ENCODE peak calls at places on chromosomes 7 and 10, in seven cellular contexts. K is GM23338, J is neural crest cell, E is HEK293T, A is mesothelial cell of epicardium, C is SK-N-DZ, Y is IMR-90. F is an unnamed sample.

GRCh38 chr7:85041599-85042216 is 145.1 kb downstream of the SEMA3D start:
- DNase-seq in K (peak; percentile 85), J (peak; percentile 65), E (peak; percentile 54), A (peak; percentile 61), C (peak; percentile 76), Y (peak; percentile 69), F (peak; percentile 55)

GRCh38 chr7:156612930-156613329 is 27.6 kb upstream of the RNF32 start:
- DNase-seq in K (no peak), J (no peak), E (no peak), A (no peak), C (no peak), Y (no peak), F (no peak)

GRCh38 chr7:7452652-7453051 is 83.0 kb downstream of the COL28A1 start:
- DNase-seq in K (no peak), J (no peak), E (no peak), A (no peak), C (no peak), Y (no peak), F (no peak)

GRCh38 chr7:55308186-55308929 is 56.8 kb upstream of the LANCL2 start:
- DNase-seq in K (no peak), J (no peak), E (no peak), A (no peak), C (no peak), Y (peak; percentile 87), F (no peak)

GRCh38 chr7:142459557-142459963 is 201.7 kb upstream of the PRSS58 start:
- DNase-seq in K (peak; percentile 71), J (peak; percentile 22), E (peak; percentile 71), A (no peak), C (peak; percentile 87), Y (peak; percentile 90), F (no peak)

GRCh38 chr7:13411151-13411550 is 578.3 kb downstream of the ETV1 start:
- DNase-seq in K (no peak), J (no peak), E (no peak), A (no peak), C (no peak), Y (no peak), F (no peak)

GRCh38 chr7:1530946-1531262 is 402 bp downstream of the MAFK start:
- DNase-seq in K (no peak), J (no peak), E (no peak), A (no peak), C (no peak), Y (no peak), F (no peak)

GRCh38 chr10:33041783-33042437 is 83.9 kb upstream of the ITGB1 start:
- DNase-seq in K (peak; percentile 33), J (no peak), E (no peak), A (no peak), C (no peak), Y (no peak), F (no peak)

GRCh38 chr7:11702938-11703337 is 129.1 kb downstream of the THSD7A start:
- DNase-seq in K (no peak), J (no peak), E (no peak), A (no peak), C (no peak), Y (no peak), F (no peak)

GRCh38 chr10:58373446-58373834 is 11.8 kb upstream of the TFAM start:
- DNase-seq in K (no peak), J (no peak), E (no peak), A (no peak), C (no peak), Y (no peak), F (no peak)

GRCh38 chr7:96067321-96067720 is 254.6 kb downstream of the SLC25A13 start:
- DNase-seq in K (no peak), J (no peak), E (no peak), A (no peak), C (no peak), Y (no peak), F (no peak)

GRCh38 chr10:19908991-19909699 is 92.9 kb downstream of the PLXDC2 start:
- DNase-seq in K (no peak), J (no peak), E (no peak), A (no peak), C (no peak), Y (no peak), F (no peak)

GRCh38 chr10:47179291-47179647 is 120.7 kb upstream of the GDF10 start:
- DNase-seq in K (no peak), J (no peak), E (no peak), A (no peak), C (no peak), Y (no peak), F (no peak)

GRCh38 chr10:132420469-132421376 is 23.7 kb downstream of the PWWP2B start:
- DNase-seq in K (no peak), J (no peak), E (no peak), A (no peak), C (peak; percentile 38), Y (no peak), F (peak; percentile 90)

GRCh38 chr7:107254398-107254985 is 85.7 kb downstream of the HBP1 start:
- DNase-seq in K (no peak), J (no peak), E (no peak), A (no peak), C (no peak), Y (no peak), F (no peak)

GRCh38 chr7:27088002-27088931 is 7.5 kb downstream of the HOXA1 start:
- DNase-seq in K (peak; percentile 83), J (no peak), E (no peak), A (no peak), C (no peak), Y (no peak), F (no peak)

GRCh38 chr7:78379148-78379547 is 580.6 kb downstream of the PHTF2 start:
- DNase-seq in K (no peak), J (no peak), E (no peak), A (no peak), C (no peak), Y (peak; percentile 68), F (no peak)

GRCh38 chr10:70324341-70324861 is 40.6 kb upstream of the NPFFR1 start:
- DNase-seq in K (peak; percentile 55), J (no peak), E (no peak), A (no peak), C (no peak), Y (no peak), F (no peak)

GRCh38 chr10:52212062-52212461 is 102.0 kb upstream of the DKK1 start:
- DNase-seq in K (peak; percentile 26), J (no peak), E (no peak), A (no peak), C (no peak), Y (peak; percentile 50), F (no peak)

GRCh38 chr7:80147543-80148376 is 13.1 kb downstream of the GNAI1 start:
- DNase-seq in K (no peak), J (no peak), E (no peak), A (no peak), C (no peak), Y (peak; percentile 87), F (no peak)

GRCh38 chr10:78301481-78301880 is 267.8 kb downstream of the RPS24 start:
- DNase-seq in K (no peak), J (no peak), E (no peak), A (peak; percentile 16), C (no peak), Y (no peak), F (no peak)

GRCh38 chr10:11157292-11158052 is 139.8 kb downstream of the CELF2 start:
- DNase-seq in K (no peak), J (no peak), E (no peak), A (no peak), C (no peak), Y (no peak), F (no peak)

GRCh38 chr7:117158941-117159705 is 163.7 kb downstream of the WNT2 start:
- DNase-seq in K (no peak), J (no peak), E (no peak), A (no peak), C (no peak), Y (peak; percentile 40), F (no peak)

GRCh38 chr10:36504752-36505151 is 620.6 kb upstream of the ANKRD30A start:
- DNase-seq in K (no peak), J (no peak), E (no peak), A (no peak), C (peak; percentile 21), Y (no peak), F (no peak)

GRCh38 chr10:69901623-69902505 is 100.2 kb downstream of the COL13A1 start:
- DNase-seq in K (peak; percentile 79), J (peak; percentile 75), E (peak; percentile 83), A (peak; percentile 55), C (peak; percentile 69), Y (peak; percentile 60), F (no peak)

GRCh38 chr10:94172332-94172731 is 178.6 kb downstream of the PLCE1 start:
- DNase-seq in K (no peak), J (no peak), E (no peak), A (no peak), C (no peak), Y (peak; percentile 60), F (no peak)

GRCh38 chr10:75476569-75476968 is 45.1 kb downstream of the LRMDA start:
- DNase-seq in K (no peak), J (no peak), E (no peak), A (no peak), C (no peak), Y (no peak), F (no peak)

GRCh38 chr7:34840176-34840785 is 182.3 kb downstream of the NPSR1 start:
- DNase-seq in K (no peak), J (no peak), E (no peak), A (no peak), C (no peak), Y (no peak), F (peak; percentile 37)

GRCh38 chr7:15175103-15175502 is 272.6 kb upstream of the DGKB start:
- DNase-seq in K (no peak), J (no peak), E (no peak), A (no peak), C (no peak), Y (no peak), F (no peak)

GRCh38 chr10:122252805-122253204 is 18.3 kb upstream of the BTBD16 start:
- DNase-seq in K (no peak), J (no peak), E (no peak), A (no peak), C (no peak), Y (no peak), F (peak; percentile 17)

GRCh38 chr7:467393-467828 is 52.2 kb downstream of the PDGFA start:
- DNase-seq in K (no peak), J (no peak), E (no peak), A (no peak), C (no peak), Y (no peak), F (no peak)

F was measured in left lung.